ENCODE peak calls at places on chromosomes 3 and 15, in nine cellular contexts. Y is natural killer cell treated with Interleukin-12 subunit alpha and Interleukin-12 subunit beta and Interleukin-15 and Interleukin-18, amount 100 ng/mL, for 72 hours; J is NCI-H1105; H is stimulated activated CD8-positive, alpha-beta memory T cell treated with anti-CD3 and anti-CD28 coated beads, Interleukin-4, amount 100 ng/mL, for 24 hours; Z is T-cell; U is cerebellar cortex; M is hippocampal formation; O is fibroblast of pulmonary artery; Q is activated CD8-positive, alpha-beta memory T cell treated with anti-CD3 and anti-CD28 coated beads for 1 hour. V is an unnamed sample.

GRCh38 chr3:98784042-98784441 is 20.9 kb downstream of the ST3GAL6 start:
- DNase-seq in J (no peak), Z (no peak), H (no peak), U (no peak), Q (no peak), O (no peak), M (no peak), Y (no peak), V (no peak)

GRCh38 chr3:150545419-150546225 is 674 bp downstream of the SERP1 start:
- DNase-seq in M (peak; percentile 26), Y (no peak), Q (peak; percentile 6), H (peak; percentile 28), U (peak; percentile 44), O (peak; percentile 16), Z (peak; percentile 33), J (peak; percentile 67), V (no peak)

GRCh38 chr15:48603123-48603500 is 42.4 kb downstream of the FBN1 start:
- DNase-seq in U (no peak), O (peak; percentile 47), H (no peak), Y (no peak), Q (no peak), J (no peak), M (no peak), Z (no peak), V (no peak)

GRCh38 chr3:136194409-136195257 is 1.5 kb downstream of the MSL2 start:
- DNase-seq in H (peak; percentile 67), Q (peak; percentile 59), U (no peak), O (no peak), Y (peak; percentile 82), Z (peak; percentile 86), M (no peak), J (peak; percentile 45), V (no peak)

GRCh38 chr3:16504242-16504641 is 9.3 kb downstream of the RFTN1 start:
- DNase-seq in O (no peak), H (no peak), U (no peak), J (no peak), Y (no peak), Z (no peak), M (no peak), Q (no peak), V (no peak)

GRCh38 chr3:48130321-48130881 is 57.8 kb downstream of the CDC25A start:
- DNase-seq in H (no peak), Q (no peak), Z (no peak), J (no peak), O (peak; percentile 94), U (no peak), Y (no peak), M (peak; percentile 49), V (no peak)

GRCh38 chr15:48866141-48866563 is 11.8 kb upstream of the EID1 start:
- DNase-seq in O (peak; percentile 55), U (no peak), J (no peak), H (no peak), Y (no peak), Z (no peak), Q (no peak), M (no peak), V (no peak)

GRCh38 chr3:4029135-4029534 is 229.9 kb downstream of the LRRN1 start:
- DNase-seq in Y (no peak), U (no peak), O (no peak), J (no peak), M (no peak), H (no peak), Z (no peak), Q (no peak), V (no peak)

GRCh38 chr15:82300883-82301282 is 38.3 kb downstream of the SAXO2 start:
- DNase-seq in J (no peak), Z (no peak), Q (no peak), M (no peak), H (no peak), O (no peak), Y (no peak), U (no peak), V (no peak)

GRCh38 chr15:85854345-85855097 is 59.8 kb upstream of the KLHL25 start:
- DNase-seq in Z (peak; percentile 39), J (peak; percentile 13), Q (no peak), O (peak; percentile 79), M (peak; percentile 47), U (peak; percentile 74), Y (peak; percentile 71), H (peak; percentile 7), V (no peak)

GRCh38 chr3:100400424-100400781 is 486 bp downstream of the TOMM70 start:
- DNase-seq in M (no peak), H (peak; percentile 1), O (peak; percentile 16), Q (no peak), Z (peak; percentile 47), Y (peak; percentile 68), J (no peak), U (peak; percentile 15), V (no peak)

GRCh38 chr3:33716227-33716626 is 1.8 kb downstream of the CLASP2 start:
- DNase-seq in M (peak; percentile 20), Y (no peak), U (no peak), O (no peak), Z (no peak), H (no peak), Q (no peak), J (no peak), V (no peak)

GRCh38 chr3:181316481-181316880 is 326.9 kb upstream of the DNAJC19 start:
- DNase-seq in Y (no peak), Q (no peak), O (peak; percentile 16), M (no peak), J (no peak), H (no peak), Z (no peak), U (no peak), V (no peak)

GRCh38 chr3:159751754-159752153 is 236.9 kb upstream of the IL12A start:
- DNase-seq in U (no peak), M (no peak), Q (no peak), H (no peak), Z (no peak), J (no peak), Y (no peak), O (no peak), V (no peak)

GRCh38 chr3:126456766-126457388 is 18.8 kb downstream of the ZXDC start:
- DNase-seq in U (no peak), Z (no peak), M (no peak), J (no peak), O (no peak), Q (no peak), H (no peak), Y (peak; percentile 39), V (no peak)

GRCh38 chr3:148955544-148956346 is 35.6 kb upstream of the GYG1 start:
- DNase-seq in O (peak; percentile 93), H (no peak), Q (no peak), M (peak; percentile 62), U (peak; percentile 73), Y (no peak), Z (peak; percentile 21), J (peak; percentile 64), V (no peak)

GRCh38 chr3:43153189-43154083 is 47.6 kb upstream of the POMGNT2 start:
- DNase-seq in J (no peak), M (peak; percentile 37), Q (no peak), U (peak; percentile 95), O (peak; percentile 90), H (no peak), Y (no peak), Z (no peak), V (no peak)

GRCh38 chr15:49137861-49138260 is 17.5 kb downstream of the COPS2 start:
- DNase-seq in M (no peak), O (peak; percentile 16), Z (no peak), H (no peak), J (no peak), Q (no peak), Y (no peak), U (no peak), V (no peak)

GRCh38 chr15:68783226-68784054 is 37.3 kb downstream of the ANP32A start:
- DNase-seq in Z (peak; percentile 67), M (no peak), Y (no peak), O (peak; percentile 18), J (no peak), U (no peak), H (peak; percentile 42), Q (peak; percentile 42), V (no peak)

GRCh38 chr3:119580148-119580760 is 962 bp downstream of the ADPRH start:
- DNase-seq in M (no peak), Z (no peak), H (no peak), O (peak; percentile 25), J (no peak), Q (no peak), Y (no peak), U (no peak), V (no peak)

GRCh38 chr15:68441045-68441743 is 9.2 kb upstream of the ITGA11 start:
- DNase-seq in O (no peak), Q (no peak), U (no peak), M (no peak), J (no peak), Y (no peak), Z (no peak), H (no peak), V (no peak)

GRCh38 chr3:98805571-98805970 is 42.4 kb downstream of the ST3GAL6 start:
- DNase-seq in Z (no peak), M (no peak), H (no peak), J (no peak), Q (no peak), U (no peak), Y (no peak), O (no peak), V (no peak)

GRCh38 chr3:121855555-121855954 is 20.5 kb downstream of the EAF2 start:
- DNase-seq in H (no peak), O (peak; percentile 17), M (no peak), U (peak; percentile 14), Z (no peak), J (no peak), Y (no peak), Q (no peak), V (no peak)

GRCh38 chr15:59165726-59166125 is 40.9 kb upstream of the LDHAL6B start:
- DNase-seq in Y (no peak), Z (no peak), M (no peak), H (no peak), Q (no peak), O (peak; percentile 23), U (no peak), J (peak; percentile 89), V (no peak)

GRCh38 chr3:150721285-150722130 is 17.8 kb upstream of the ERICH6 start:
- DNase-seq in H (no peak), Q (no peak), Y (no peak), J (peak; percentile 77), U (peak; percentile 81), O (peak; percentile 79), Z (no peak), M (peak; percentile 79), V (no peak)

V was measured in cortex of kidney.